ENCODE peak calls at places on chromosomes 6 and 20, in six cellular contexts. One of them, this sample, is unnamed.

GRCh38 chr6:3899970-3900439 is 50.8 kb downstream of the FAM50B start:
- DNase-seq in transverse colon: peak; percentile 43
- DNase-seq in A549: no peak
- DNase-seq in sigmoid colon: no peak
- DNase-seq in fibroblast of the aortic adventitia: no peak
- DNase-seq in adrenal gland: no peak
- DNase-seq in this sample: no peak

GRCh38 chr6:13427346-13427745 is 60.1 kb downstream of the GFOD1 start:
- DNase-seq in sigmoid colon: no peak
- DNase-seq in adrenal gland: peak; percentile 18
- DNase-seq in transverse colon: no peak
- DNase-seq in A549: no peak
- DNase-seq in fibroblast of the aortic adventitia: no peak
- DNase-seq in this sample: peak; percentile 34

GRCh38 chr6:121847806-121848522 is 412.5 kb downstream of the GJA1 start:
- DNase-seq in fibroblast of the aortic adventitia: no peak
- DNase-seq in A549: no peak
- DNase-seq in adrenal gland: no peak
- DNase-seq in sigmoid colon: no peak
- DNase-seq in transverse colon: no peak
- DNase-seq in this sample: no peak

GRCh38 chr6:148146717-148147116 is 195.9 kb upstream of the SASH1 start:
- DNase-seq in sigmoid colon: no peak
- DNase-seq in A549: no peak
- DNase-seq in transverse colon: no peak
- DNase-seq in fibroblast of the aortic adventitia: peak; percentile 7
- DNase-seq in adrenal gland: peak; percentile 54
- DNase-seq in this sample: peak; percentile 86

GRCh38 chr6:12801141-12801540 is 84.6 kb downstream of the PHACTR1 start:
- DNase-seq in transverse colon: no peak
- DNase-seq in sigmoid colon: no peak
- DNase-seq in A549: no peak
- DNase-seq in fibroblast of the aortic adventitia: no peak
- DNase-seq in adrenal gland: no peak
- DNase-seq in this sample: no peak

GRCh38 chr6:42390228-42390934 is 61.3 kb downstream of the TRERF1 start:
- DNase-seq in fibroblast of the aortic adventitia: no peak
- DNase-seq in transverse colon: peak; percentile 39
- DNase-seq in adrenal gland: no peak
- DNase-seq in A549: no peak
- DNase-seq in sigmoid colon: no peak
- DNase-seq in this sample: peak; percentile 83

GRCh38 chr20:34312544-34313217 is 9.5 kb upstream of the AHCY start:
- DNase-seq in adrenal gland: peak; percentile 95
- DNase-seq in A549: peak; percentile 79
- DNase-seq in fibroblast of the aortic adventitia: peak; percentile 86
- DNase-seq in sigmoid colon: peak; percentile 91
- DNase-seq in transverse colon: peak; percentile 92
- DNase-seq in this sample: peak; percentile 94

GRCh38 chr6:7827142-7827541 is 83.4 kb downstream of the TXNDC5 start:
- DNase-seq in transverse colon: no peak
- DNase-seq in adrenal gland: no peak
- DNase-seq in A549: no peak
- DNase-seq in fibroblast of the aortic adventitia: peak; percentile 90
- DNase-seq in sigmoid colon: no peak
- DNase-seq in this sample: no peak

GRCh38 chr20:41030536-41031242 is 2.1 kb downstream of the TOP1 start:
- DNase-seq in A549: no peak
- DNase-seq in adrenal gland: no peak
- DNase-seq in transverse colon: no peak
- DNase-seq in sigmoid colon: no peak
- DNase-seq in fibroblast of the aortic adventitia: peak; percentile 71
- DNase-seq in this sample: no peak

GRCh38 chr6:14120556-14120955 is 3.0 kb downstream of the CD83 start:
- DNase-seq in transverse colon: no peak
- DNase-seq in adrenal gland: no peak
- DNase-seq in A549: no peak
- DNase-seq in sigmoid colon: no peak
- DNase-seq in fibroblast of the aortic adventitia: no peak
- DNase-seq in this sample: no peak

GRCh38 chr6:169854083-169854725 is 102.8 kb downstream of the ERMARD start:
- DNase-seq in transverse colon: no peak
- DNase-seq in fibroblast of the aortic adventitia: no peak
- DNase-seq in adrenal gland: peak; percentile 29
- DNase-seq in A549: no peak
- DNase-seq in sigmoid colon: no peak
- DNase-seq in this sample: no peak

GRCh38 chr20:7090001-7090400 is 322.5 kb downstream of the BMP2 start:
- DNase-seq in transverse colon: no peak
- DNase-seq in adrenal gland: no peak
- DNase-seq in fibroblast of the aortic adventitia: no peak
- DNase-seq in A549: no peak
- DNase-seq in sigmoid colon: no peak
- DNase-seq in this sample: no peak

GRCh38 chr6:39344821-39345280 is 22.3 kb upstream of the KCNK16 start:
- DNase-seq in adrenal gland: no peak
- DNase-seq in sigmoid colon: no peak
- DNase-seq in fibroblast of the aortic adventitia: peak; percentile 2
- DNase-seq in transverse colon: no peak
- DNase-seq in A549: no peak
- DNase-seq in this sample: no peak

GRCh38 chr6:141848029-141848890 is 284.5 kb upstream of the GJE1 start:
- DNase-seq in adrenal gland: no peak
- DNase-seq in A549: no peak
- DNase-seq in transverse colon: peak; percentile 8
- DNase-seq in sigmoid colon: no peak
- DNase-seq in fibroblast of the aortic adventitia: no peak
- DNase-seq in this sample: peak; percentile 54

GRCh38 chr6:117072781-117073180 is 192.6 kb upstream of the VGLL2 start:
- DNase-seq in transverse colon: no peak
- DNase-seq in A549: no peak
- DNase-seq in adrenal gland: no peak
- DNase-seq in sigmoid colon: no peak
- DNase-seq in fibroblast of the aortic adventitia: no peak
- DNase-seq in this sample: no peak

DNA sequence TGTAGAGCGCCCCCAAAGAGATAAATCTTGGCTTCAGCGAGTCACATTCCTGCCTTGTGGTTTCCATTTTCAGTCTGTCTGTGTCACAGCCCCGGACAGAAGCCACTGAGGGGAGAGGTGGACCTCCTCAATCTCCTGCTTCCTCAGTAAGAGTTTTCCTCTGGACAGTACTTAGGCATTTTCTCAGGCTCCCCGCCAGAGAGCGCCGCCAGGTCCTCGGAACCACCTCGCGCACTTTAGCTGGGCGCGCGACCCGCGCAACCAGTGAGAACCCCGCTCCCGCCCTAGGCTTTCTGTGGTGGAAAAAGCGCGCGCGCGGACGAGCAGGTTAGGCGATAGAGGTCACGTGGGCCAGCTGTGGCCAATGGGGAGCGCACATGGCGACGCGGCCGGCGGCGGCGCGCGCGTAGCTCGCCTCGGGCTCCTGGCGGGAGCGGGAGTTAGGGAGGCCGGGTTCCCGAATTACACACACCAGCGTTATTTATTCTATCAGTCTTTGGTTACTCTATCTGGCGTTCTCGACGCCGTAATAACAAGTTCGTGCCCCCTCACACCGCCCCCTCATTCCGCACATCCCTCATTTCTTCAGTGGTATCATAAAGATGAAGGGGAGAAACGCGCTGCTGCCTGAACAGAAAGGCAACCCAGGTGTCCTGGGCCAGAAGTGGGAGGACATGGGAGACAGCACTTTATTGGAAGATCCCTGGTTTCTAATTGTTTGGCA is 19.4 kb downstream of the PXT1 start:
- DNase-seq in sigmoid colon: peak; percentile 99
- DNase-seq in A549: peak; percentile 90
- DNase-seq in fibroblast of the aortic adventitia: peak; percentile 96
- DNase-seq in adrenal gland: peak; percentile 100
- DNase-seq in transverse colon: peak; percentile 99
- DNase-seq in this sample: peak; percentile 99
- TF ChIP-seq CTCF in sigmoid colon: peak; percentile 29
- TF ChIP-seq CTCF in A549: peak; percentile 65
- TF ChIP-seq CTCF in fibroblast of the aortic adventitia: peak; percentile 65
- TF ChIP-seq CTCF in adrenal gland: peak; percentile 71
- TF ChIP-seq CTCF in transverse colon: peak; percentile 81
- TF ChIP-seq CTCF in this sample: peak; percentile 67

DNA sequence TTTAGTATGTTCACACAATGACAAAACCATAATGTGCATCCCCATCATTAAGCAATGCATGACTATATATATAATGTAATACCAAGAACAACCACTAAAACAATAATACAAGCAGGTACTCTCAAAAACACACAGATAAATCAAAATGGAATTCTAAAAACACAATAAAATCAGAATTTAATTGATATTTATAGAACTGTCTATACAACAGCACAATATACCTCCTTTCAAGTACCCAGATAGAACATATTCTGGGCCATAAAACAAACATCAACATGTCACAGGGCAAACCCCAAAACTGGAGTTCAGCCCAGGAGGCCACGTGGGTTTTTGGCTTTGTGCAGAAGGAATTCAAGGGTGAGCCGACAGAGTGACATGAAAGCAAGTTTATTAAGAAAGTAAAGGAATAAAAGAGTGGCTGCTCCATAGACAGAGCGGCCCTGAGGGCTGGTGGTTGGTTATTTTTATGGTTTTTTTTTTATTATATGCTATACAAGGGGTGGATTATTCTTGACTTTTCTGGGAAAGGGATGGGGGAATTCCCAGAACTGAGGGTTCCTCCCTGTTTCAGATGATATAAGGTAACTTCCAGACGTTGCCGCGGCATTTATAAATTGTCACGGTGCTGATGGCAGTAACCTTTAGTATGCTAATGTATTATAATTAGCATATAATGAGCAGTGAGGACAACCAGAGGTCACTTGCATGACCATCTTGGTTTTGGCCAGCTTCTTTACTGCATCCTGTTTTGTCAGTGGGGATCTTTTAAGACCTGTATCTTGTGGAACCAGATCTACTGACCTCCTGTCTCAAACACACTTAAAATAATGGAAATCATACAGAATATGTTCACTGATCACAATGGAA is 5.6 kb downstream of the RAB23 start:
- DNase-seq in transverse colon: peak; percentile 53
- DNase-seq in sigmoid colon: peak; percentile 86
- DNase-seq in adrenal gland: no peak
- DNase-seq in fibroblast of the aortic adventitia: peak; percentile 72
- DNase-seq in A549: no peak
- DNase-seq in this sample: no peak
- TF ChIP-seq CTCF in transverse colon: peak; percentile 34
- TF ChIP-seq CTCF in sigmoid colon: no peak
- TF ChIP-seq CTCF in adrenal gland: no peak
- TF ChIP-seq CTCF in fibroblast of the aortic adventitia: peak; percentile 8
- TF ChIP-seq CTCF in A549: no peak
- TF ChIP-seq CTCF in this sample: peak; percentile 29

DNA sequence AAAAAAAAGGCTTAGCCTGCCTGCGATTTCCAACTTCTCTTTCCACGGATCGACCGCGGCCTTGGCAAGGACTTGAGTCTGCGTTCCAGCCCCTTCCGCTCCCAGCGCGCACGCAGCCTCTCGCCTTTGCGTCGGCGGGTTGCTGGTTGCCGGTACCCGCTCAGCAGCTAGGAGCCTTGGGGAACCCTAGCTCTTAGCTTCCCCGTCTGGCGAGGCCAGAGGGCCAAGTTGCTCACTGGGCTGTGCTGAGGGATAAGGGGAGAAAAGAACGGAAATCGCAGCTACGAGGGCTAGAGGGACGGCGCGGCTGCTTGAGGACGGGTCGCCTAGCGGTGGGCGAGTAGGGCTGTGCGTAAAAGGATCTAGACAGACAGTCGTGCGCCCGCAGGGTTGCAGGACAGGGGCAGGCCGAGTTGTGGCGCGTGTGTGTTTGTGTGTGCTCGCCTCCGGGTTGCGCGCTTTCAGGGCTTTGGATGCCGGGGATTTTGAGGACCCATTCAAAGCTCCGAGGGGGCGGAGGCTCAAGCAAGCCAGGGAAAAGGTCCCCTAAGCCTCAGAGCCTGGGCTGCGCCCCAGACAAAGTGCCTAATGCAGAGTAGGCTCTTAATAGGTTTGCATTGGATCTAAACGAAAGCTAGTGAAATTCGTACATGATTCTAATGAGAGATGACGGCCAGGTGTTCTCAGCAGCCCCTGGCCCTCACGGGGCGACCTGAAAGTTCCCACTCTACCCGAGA is 40.5 kb upstream of the OSTM1 start:
- DNase-seq in transverse colon: peak; percentile 31
- DNase-seq in fibroblast of the aortic adventitia: peak; percentile 69
- DNase-seq in A549: no peak
- DNase-seq in adrenal gland: peak; percentile 72
- DNase-seq in sigmoid colon: peak; percentile 77
- DNase-seq in this sample: peak; percentile 53
- TF ChIP-seq CTCF in transverse colon: no peak
- TF ChIP-seq CTCF in fibroblast of the aortic adventitia: peak; percentile 29
- TF ChIP-seq CTCF in A549: no peak
- TF ChIP-seq CTCF in adrenal gland: peak; percentile 17
- TF ChIP-seq CTCF in sigmoid colon: no peak
- TF ChIP-seq CTCF in this sample: no peak

GRCh38 chr6:31829633-31830492 is 2.3 kb downstream of the HSPA1B start:
- DNase-seq in adrenal gland: peak; percentile 70
- DNase-seq in sigmoid colon: no peak
- DNase-seq in transverse colon: no peak
- DNase-seq in A549: no peak
- DNase-seq in fibroblast of the aortic adventitia: peak; percentile 75
- DNase-seq in this sample: no peak
- TF ChIP-seq CTCF in adrenal gland: peak; percentile 37
- TF ChIP-seq CTCF in sigmoid colon: no peak
- TF ChIP-seq CTCF in transverse colon: peak; percentile 64
- TF ChIP-seq CTCF in A549: peak; percentile 70
- TF ChIP-seq CTCF in fibroblast of the aortic adventitia: peak; percentile 31
- TF ChIP-seq CTCF in this sample: peak; percentile 64

DNA sequence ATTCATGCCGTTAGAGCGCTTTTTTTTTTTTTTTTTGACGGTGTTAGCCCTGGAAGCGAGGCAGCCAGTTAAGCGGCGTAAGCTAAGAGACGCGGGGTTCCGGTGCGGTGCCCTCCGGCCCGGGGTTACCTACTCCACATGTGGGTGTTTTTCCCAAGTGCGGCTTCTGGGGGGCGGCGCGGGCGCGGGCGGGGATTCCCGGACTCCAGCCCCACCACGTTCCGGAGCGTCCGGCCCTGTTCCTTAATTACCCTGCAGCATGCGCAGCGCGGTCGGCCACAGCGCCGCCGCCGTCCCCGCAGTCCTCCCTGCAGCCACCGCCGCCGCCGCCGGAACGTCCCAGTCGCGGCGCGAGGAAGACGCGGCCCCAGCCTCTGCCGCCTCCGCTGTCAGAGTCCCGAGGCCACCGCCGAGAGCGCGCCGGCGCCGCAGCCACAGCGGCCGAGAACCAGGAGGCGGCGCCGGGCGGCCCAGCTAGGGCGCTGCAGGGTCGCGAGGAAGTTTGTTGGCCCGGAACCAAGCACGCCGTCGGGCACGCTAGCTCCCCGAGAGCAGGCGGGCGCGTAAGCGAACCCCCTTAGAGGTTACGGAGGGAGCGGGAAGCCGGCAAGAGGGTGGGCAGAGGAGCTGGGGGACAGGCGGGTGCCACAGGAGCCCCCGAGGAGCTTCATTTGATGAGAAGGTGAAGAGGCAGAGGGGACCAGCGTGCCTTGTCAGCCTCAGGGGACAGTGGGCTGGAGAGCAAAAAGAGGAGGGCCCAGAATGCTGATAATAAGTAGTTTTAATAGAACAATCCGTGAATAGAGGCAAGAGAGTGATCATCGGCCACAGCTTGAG is 937 bp downstream of the COL19A1 start:
- DNase-seq in fibroblast of the aortic adventitia: peak; percentile 6
- DNase-seq in transverse colon: peak; percentile 54
- DNase-seq in adrenal gland: peak; percentile 72
- DNase-seq in A549: peak; percentile 0
- DNase-seq in sigmoid colon: peak; percentile 64
- DNase-seq in this sample: peak; percentile 68
- TF ChIP-seq CTCF in fibroblast of the aortic adventitia: peak; percentile 22
- TF ChIP-seq CTCF in transverse colon: no peak
- TF ChIP-seq CTCF in adrenal gland: peak; percentile 18
- TF ChIP-seq CTCF in A549: no peak
- TF ChIP-seq CTCF in sigmoid colon: no peak
- TF ChIP-seq CTCF in this sample: no peak

This sample was measured in activated CD8-positive, alpha-beta T cell treated with anti-CD3 and anti-CD28 coated beads for 36 hours.